ENCODE peak calls at places on chromosomes 13 and 19, in ten cellular contexts. V is Right ventricle myocardium inferior; O is pancreas; A is activated CD4-positive, alpha-beta T cell treated with anti-CD3 and anti-CD28 coated beads for 36 hours; C is body of pancreas; S is esophagus mucosa; F is CD8-positive, alpha-beta T cell; E is heart left ventricle; B is activated CD8-positive, alpha-beta T cell treated with anti-CD3 and anti-CD28 coated beads for 36 hours; Q is stimulated activated memory B cell treated with anti-CD40 and anti-IgM and Interleukin-4, amounts not matched to agents 10 μg/mL and 1 μg/mL and 100 μg/mL, for 72 hours. D is an unnamed sample.
A peak's percentile ranks its signal among the peaks of the same experiment; 100 is the strongest.

GRCh38 chr19:32824136-32824835 is 45.3 kb downstream of the SLC7A9 start:
- ATAC-seq in V (no peak), E (no peak), B (no peak), F (no peak), Q (no peak), O (no peak), C (no peak), S (peak; percentile 26), A (no peak), D (no peak)

GRCh38 chr13:92224052-92224821 is 825.8 kb downstream of the GPC5 start:
- ATAC-seq in F (no peak), Q (no peak), E (peak; percentile 97), V (peak; percentile 93), A (no peak), C (peak; percentile 40), B (no peak), O (peak; percentile 70), S (no peak), D (no peak)

GRCh38 chr19:44677019-44677809 is 5.9 kb downstream of the CEACAM19 start:
- ATAC-seq in B (no peak), Q (no peak), F (no peak), S (no peak), O (peak; percentile 17), V (no peak), C (peak; percentile 18), A (no peak), E (no peak), D (peak; percentile 43)

GRCh38 chr19:15112385-15112784 is 5.2 kb downstream of the SYDE1 start:
- ATAC-seq in Q (no peak), F (no peak), O (no peak), B (no peak), A (peak; percentile 37), V (no peak), E (no peak), C (no peak), S (peak; percentile 64), D (no peak)

GRCh38 chr19:897442-898039 is 4.3 kb downstream of the RNU6-9 start:
- ATAC-seq in C (no peak), Q (no peak), A (no peak), O (no peak), V (no peak), F (no peak), E (no peak), S (no peak), B (no peak), D (no peak)

GRCh38 chr19:44582581-44583265 is 30.6 kb upstream of the IGSF23 start:
- ATAC-seq in O (peak; percentile 60), Q (no peak), C (no peak), F (no peak), E (peak; percentile 49), B (peak; percentile 56), S (peak; percentile 60), A (no peak), V (no peak), D (no peak)

GRCh38 chr19:11783767-11784166 is 14.6 kb upstream of the ZNF491 start:
- ATAC-seq in E (no peak), B (no peak), S (no peak), O (no peak), Q (no peak), V (no peak), F (no peak), C (no peak), A (no peak), D (no peak)

GRCh38 chr13:110853235-110853721 is 61.6 kb downstream of the ANKRD10 start:
- ATAC-seq in C (no peak), B (no peak), E (peak; percentile 57), O (no peak), Q (peak; percentile 8), F (no peak), V (no peak), S (no peak), A (no peak), D (no peak)

GRCh38 chr13:101627556-101627943 is 175.1 kb downstream of the ITGBL1 start:
- ATAC-seq in F (peak; percentile 11), E (peak; percentile 29), O (no peak), V (no peak), A (peak; percentile 39), S (no peak), B (peak; percentile 27), C (no peak), Q (no peak), D (peak; percentile 48)

GRCh38 chr13:64675256-64675892 is 2554.8 kb downstream of the PCDH9 start:
- ATAC-seq in F (no peak), Q (no peak), V (no peak), C (no peak), O (no peak), A (no peak), B (no peak), E (no peak), S (no peak), D (no peak)

GRCh38 chr13:46598140-46598819 is 45.3 kb downstream of the LRCH1 start:
- ATAC-seq in Q (peak; percentile 62), V (no peak), C (no peak), B (peak; percentile 11), E (peak; percentile 39), F (no peak), S (no peak), O (no peak), A (peak; percentile 17), D (peak; percentile 30)

GRCh38 chr13:69389899-69390298 is 717.7 kb upstream of the ATXN8OS start:
- ATAC-seq in A (no peak), B (no peak), F (no peak), V (no peak), Q (no peak), E (no peak), O (no peak), C (no peak), S (no peak), D (no peak)

GRCh38 chr13:59356607-59357006 is 807.1 kb downstream of the DIAPH3 start:
- ATAC-seq in E (peak; percentile 93), A (no peak), V (peak; percentile 82), Q (no peak), B (no peak), S (peak; percentile 22), F (no peak), C (peak; percentile 61), O (peak; percentile 64), D (no peak)

GRCh38 chr19:8571006-8571411 is 6.2 kb downstream of the MYO1F start:
- ATAC-seq in C (no peak), O (peak; percentile 58), E (peak; percentile 49), V (peak; percentile 37), A (peak; percentile 38), B (peak; percentile 50), S (peak; percentile 38), F (peak; percentile 37), Q (peak; percentile 62), D (peak; percentile 59)

GRCh38 chr19:6476896-6477431 is 4.6 kb downstream of the DENND1C start:
- ATAC-seq in B (no peak), V (no peak), C (no peak), O (no peak), F (no peak), S (no peak), A (no peak), Q (no peak), E (no peak), D (no peak)

GRCh38 chr13:36858285-36858684 is 39.3 kb downstream of the RFXAP start:
- ATAC-seq in V (peak; percentile 39), E (peak; percentile 80), O (peak; percentile 77), Q (peak; percentile 45), C (peak; percentile 60), F (no peak), S (peak; percentile 51), A (peak; percentile 64), B (peak; percentile 53), D (no peak)

GRCh38 chr13:63425131-63425530 is 2009.5 kb upstream of the PCDH20 start:
- ATAC-seq in A (no peak), S (no peak), B (no peak), O (no peak), Q (no peak), C (no peak), E (no peak), F (no peak), V (no peak), D (no peak)

GRCh38 chr13:102904408-102904862 is 58.6 kb downstream of the ERCC5 start:
- ATAC-seq in E (no peak), Q (no peak), C (no peak), F (no peak), O (no peak), A (no peak), B (no peak), S (no peak), V (no peak), D (no peak)

GRCh38 chr19:45882652-45883585 is 3.0 kb downstream of the IRF2BP1 start:
- ATAC-seq in B (peak; percentile 40), F (peak; percentile 42), C (peak; percentile 62), S (peak; percentile 43), V (no peak), O (peak; percentile 73), Q (peak; percentile 44), A (peak; percentile 42), E (no peak), D (peak; percentile 25)

GRCh38 chr13:80399340-80400163 is 58.6 kb upstream of the SPRY2 start:
- ATAC-seq in C (no peak), A (peak; percentile 50), O (peak; percentile 68), F (peak; percentile 59), B (peak; percentile 62), Q (peak; percentile 76), E (no peak), S (peak; percentile 29), V (no peak), D (no peak)

GRCh38 chr13:98143157-98143553 is 261 bp downstream of the FARP1 start:
- ATAC-seq in E (peak; percentile 57), F (no peak), A (peak; percentile 46), Q (peak; percentile 13), O (no peak), B (peak; percentile 34), S (no peak), C (peak; percentile 23), V (peak; percentile 51), D (no peak)

GRCh38 chr13:76148926-76149325 is 512.8 kb downstream of the LMO7 start:
- ATAC-seq in C (no peak), O (no peak), S (no peak), Q (no peak), B (no peak), V (no peak), E (no peak), F (no peak), A (no peak), D (no peak)

GRCh38 chr13:106286811-106287210 is 248.7 kb downstream of the EFNB2 start:
- ATAC-seq in O (no peak), S (no peak), F (no peak), A (no peak), B (no peak), Q (no peak), E (no peak), V (no peak), C (no peak), D (no peak)

GRCh38 chr13:77016241-77016812 is 10.6 kb downstream of the FBXL3 start:
- ATAC-seq in O (no peak), E (peak; percentile 34), B (no peak), A (no peak), V (peak; percentile 60), Q (no peak), F (no peak), S (no peak), C (peak; percentile 27), D (no peak)

GRCh38 chr13:48828962-48829405 is 146.7 kb upstream of the FNDC3A start:
- ATAC-seq in B (peak; percentile 69), S (no peak), Q (peak; percentile 63), E (no peak), A (peak; percentile 72), O (peak; percentile 92), V (no peak), C (no peak), F (peak; percentile 52), D (peak; percentile 77)

GRCh38 chr19:31334101-31334848 is 15.0 kb downstream of the TSHZ3 start:
- ATAC-seq in B (no peak), C (no peak), S (no peak), F (no peak), A (no peak), O (no peak), Q (no peak), E (no peak), V (no peak), D (no peak)

GRCh38 chr19:58001895-58002369 is 688 bp downstream of the ZNF606 start:
- ATAC-seq in B (peak; percentile 6), O (peak; percentile 13), A (peak; percentile 18), Q (peak; percentile 6), S (no peak), F (peak; percentile 29), C (no peak), E (peak; percentile 24), V (no peak), D (peak; percentile 2)

GRCh38 chr13:99383511-99383921 is 76.3 kb upstream of the GPR183 start:
- ATAC-seq in O (no peak), V (no peak), A (no peak), F (peak; percentile 21), B (peak; percentile 7), C (no peak), Q (no peak), S (no peak), E (no peak), D (no peak)